ENCODE peak calls at places on chromosomes 6 and 20, in seven cellular contexts. One of them, this sample, is unnamed.

GRCh38 chr6:411402-412145 is 20.0 kb downstream of the IRF4 start:
- DNase-seq in GM23338: no peak
- DNase-seq in stomach: no peak
- DNase-seq in spleen: no peak
- DNase-seq in HepG2: no peak
- DNase-seq in H1: no peak
- DNase-seq in HCT116: no peak
- DNase-seq in this sample: peak

GRCh38 chr6:80547827-80548226 is 441.4 kb downstream of the BCKDHB start:
- DNase-seq in spleen: no peak
- DNase-seq in H1: no peak
- DNase-seq in stomach: no peak
- DNase-seq in HCT116: no peak
- DNase-seq in HepG2: no peak
- DNase-seq in GM23338: no peak
- DNase-seq in this sample: no peak

GRCh38 chr6:43276180-43277082 is 21.6 kb upstream of the SLC22A7 start:
- DNase-seq in HCT116: no peak
- DNase-seq in GM23338: peak
- DNase-seq in stomach: no peak
- DNase-seq in HepG2: peak
- DNase-seq in H1: no peak
- DNase-seq in spleen: no peak
- DNase-seq in this sample: no peak

GRCh38 chr6:10315034-10315433 is 99.8 kb downstream of the TFAP2A start:
- DNase-seq in H1: peak
- DNase-seq in stomach: no peak
- DNase-seq in GM23338: peak
- DNase-seq in spleen: no peak
- DNase-seq in HCT116: no peak
- DNase-seq in HepG2: no peak
- DNase-seq in this sample: no peak

GRCh38 chr6:63674635-63675034 is 39.0 kb downstream of the PHF3 start:
- DNase-seq in stomach: no peak
- DNase-seq in HepG2: no peak
- DNase-seq in spleen: no peak
- DNase-seq in H1: no peak
- DNase-seq in GM23338: no peak
- DNase-seq in HCT116: no peak
- DNase-seq in this sample: no peak

GRCh38 chr20:56716806-56717205 is 87.7 kb downstream of the TFAP2C start:
- DNase-seq in GM23338: no peak
- DNase-seq in HCT116: no peak
- DNase-seq in stomach: no peak
- DNase-seq in spleen: no peak
- DNase-seq in H1: no peak
- DNase-seq in HepG2: no peak
- DNase-seq in this sample: no peak

GRCh38 chr6:209432-210103 is 82.7 kb upstream of the DUSP22 start:
- DNase-seq in HCT116: no peak
- DNase-seq in HepG2: no peak
- DNase-seq in H1: no peak
- DNase-seq in spleen: no peak
- DNase-seq in stomach: no peak
- DNase-seq in GM23338: no peak
- DNase-seq in this sample: no peak

GRCh38 chr6:149985506-149985937 is 21.8 kb downstream of the ULBP1 start:
- DNase-seq in spleen: no peak
- DNase-seq in GM23338: no peak
- DNase-seq in H1: no peak
- DNase-seq in HepG2: no peak
- DNase-seq in HCT116: no peak
- DNase-seq in stomach: no peak
- DNase-seq in this sample: no peak

GRCh38 chr6:158868122-158868480 is 48.9 kb upstream of the EZR start:
- DNase-seq in HepG2: no peak
- DNase-seq in HCT116: no peak
- DNase-seq in GM23338: no peak
- DNase-seq in H1: no peak
- DNase-seq in spleen: no peak
- DNase-seq in stomach: no peak
- DNase-seq in this sample: no peak

GRCh38 chr20:31967830-31968249 is at the start of gene XKR7:
- DNase-seq in stomach: no peak
- DNase-seq in HCT116: no peak
- DNase-seq in H1: peak
- DNase-seq in spleen: peak
- DNase-seq in GM23338: peak
- DNase-seq in HepG2: no peak
- DNase-seq in this sample: no peak

GRCh38 chr6:109441069-109441816 is 719 bp downstream of the SMPD2 start:
- DNase-seq in GM23338: peak
- DNase-seq in H1: peak
- DNase-seq in spleen: peak
- DNase-seq in HepG2: peak
- DNase-seq in stomach: peak
- DNase-seq in HCT116: no peak
- DNase-seq in this sample: peak

GRCh38 chr6:11522819-11523218 is 14.7 kb upstream of the TMEM170B start:
- DNase-seq in spleen: no peak
- DNase-seq in HCT116: no peak
- DNase-seq in stomach: no peak
- DNase-seq in HepG2: no peak
- DNase-seq in GM23338: no peak
- DNase-seq in H1: no peak
- DNase-seq in this sample: no peak

GRCh38 chr20:23873370-23874015 is 6.1 kb downstream of the CST5 start:
- DNase-seq in GM23338: no peak
- DNase-seq in H1: no peak
- DNase-seq in stomach: no peak
- DNase-seq in spleen: no peak
- DNase-seq in HCT116: no peak
- DNase-seq in HepG2: no peak
- DNase-seq in this sample: no peak

GRCh38 chr6:136077834-136078576 is 172.1 kb downstream of the MTFR2 start:
- DNase-seq in GM23338: no peak
- DNase-seq in H1: no peak
- DNase-seq in stomach: no peak
- DNase-seq in spleen: no peak
- DNase-seq in HepG2: no peak
- DNase-seq in HCT116: no peak
- DNase-seq in this sample: no peak

GRCh38 chr6:84434550-84434949 is 207.1 kb upstream of the CEP162 start:
- DNase-seq in GM23338: no peak
- DNase-seq in H1: no peak
- DNase-seq in HepG2: no peak
- DNase-seq in spleen: no peak
- DNase-seq in stomach: no peak
- DNase-seq in HCT116: no peak
- DNase-seq in this sample: no peak

GRCh38 chr6:117627533-117627932 is 25.2 kb upstream of the GOPC start:
- DNase-seq in H1: no peak
- DNase-seq in GM23338: no peak
- DNase-seq in spleen: no peak
- DNase-seq in HepG2: no peak
- DNase-seq in HCT116: no peak
- DNase-seq in stomach: no peak
- DNase-seq in this sample: no peak

GRCh38 chr6:45438849-45439406 is 61.2 kb upstream of the SUPT3H start:
- DNase-seq in spleen: no peak
- DNase-seq in H1: no peak
- DNase-seq in GM23338: no peak
- DNase-seq in HCT116: peak
- DNase-seq in HepG2: no peak
- DNase-seq in stomach: no peak
- DNase-seq in this sample: peak

GRCh38 chr20:20497242-20497985 is 129.5 kb downstream of the INSM1 start:
- DNase-seq in HepG2: no peak
- DNase-seq in stomach: no peak
- DNase-seq in H1: no peak
- DNase-seq in HCT116: no peak
- DNase-seq in GM23338: no peak
- DNase-seq in spleen: no peak
- DNase-seq in this sample: no peak

GRCh38 chr6:111912904-111913303 is 39.7 kb upstream of the FYN start:
- DNase-seq in HepG2: no peak
- DNase-seq in H1: no peak
- DNase-seq in stomach: no peak
- DNase-seq in GM23338: no peak
- DNase-seq in spleen: no peak
- DNase-seq in HCT116: no peak
- DNase-seq in this sample: no peak

GRCh38 chr6:107692351-107692750 is 131.8 kb downstream of the SCML4 start:
- DNase-seq in spleen: no peak
- DNase-seq in HCT116: no peak
- DNase-seq in GM23338: no peak
- DNase-seq in H1: no peak
- DNase-seq in stomach: no peak
- DNase-seq in HepG2: no peak
- DNase-seq in this sample: no peak

GRCh38 chr6:3659748-3660147 is 91.8 kb downstream of the PXDC1 start:
- DNase-seq in HCT116: no peak
- DNase-seq in spleen: no peak
- DNase-seq in stomach: no peak
- DNase-seq in H1: no peak
- DNase-seq in GM23338: no peak
- DNase-seq in HepG2: no peak
- DNase-seq in this sample: no peak

DNA sequence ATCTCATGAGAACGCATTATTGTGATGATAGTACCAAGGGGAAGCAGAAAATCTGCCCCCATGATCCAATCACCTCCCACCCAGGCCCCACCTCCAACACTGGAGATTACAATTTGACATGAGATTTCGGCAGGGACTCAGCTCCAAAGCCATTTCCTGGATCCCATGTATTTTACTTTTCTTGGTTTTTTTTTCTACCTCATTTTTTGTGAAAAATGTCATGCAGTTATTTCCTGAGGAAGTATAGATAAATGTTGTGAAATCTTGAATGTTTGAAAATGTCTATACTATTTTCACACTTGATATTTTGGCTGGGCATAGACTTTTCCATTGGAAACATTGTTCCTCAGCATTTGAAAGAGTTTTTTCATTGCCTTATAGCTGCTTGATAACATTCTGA is 9.1 kb upstream of the BRPF3 start:
- DNase-seq in HepG2: no peak
- DNase-seq in H1: no peak
- DNase-seq in spleen: no peak
- DNase-seq in HCT116: no peak
- DNase-seq in stomach: no peak
- DNase-seq in GM23338: no peak
- DNase-seq in this sample: no peak
- TF ChIP-seq POLR2AphosphoS5 in HepG2: no peak
- TF ChIP-seq POLR2AphosphoS5 in H1: no peak
- TF ChIP-seq POLR2AphosphoS5 in spleen: no peak
- TF ChIP-seq POLR2AphosphoS5 in HCT116: no peak
- TF ChIP-seq POLR2AphosphoS5 in stomach: no peak
- TF ChIP-seq POLR2AphosphoS5 in GM23338: no peak
- TF ChIP-seq POLR2AphosphoS5 in this sample: no peak

GRCh38 chr6:122399055-122399347 is 451 bp upstream of the HSF2 start:
- DNase-seq in spleen: no peak
- DNase-seq in stomach: no peak
- DNase-seq in GM23338: no peak
- DNase-seq in H1: no peak
- DNase-seq in HepG2: no peak
- DNase-seq in HCT116: no peak
- DNase-seq in this sample: no peak

GRCh38 chr6:122400467-122401089 is 1.1 kb downstream of the HSF2 start:
- DNase-seq in GM23338: no peak
- DNase-seq in HepG2: no peak
- DNase-seq in stomach: no peak
- DNase-seq in H1: no peak
- DNase-seq in HCT116: no peak
- DNase-seq in spleen: no peak
- DNase-seq in this sample: no peak

GRCh38 chr6:122400121-122400450 is 634 bp downstream of the HSF2 start:
- DNase-seq in stomach: no peak
- DNase-seq in HCT116: no peak
- DNase-seq in spleen: no peak
- DNase-seq in HepG2: peak
- DNase-seq in H1: no peak
- DNase-seq in GM23338: peak
- DNase-seq in this sample: no peak

GRCh38 chr6:122399348-122400120 is at the start of gene HSF2:
- DNase-seq in spleen: peak
- DNase-seq in H1: peak
- DNase-seq in HepG2: peak
- DNase-seq in HCT116: peak
- DNase-seq in GM23338: peak
- DNase-seq in stomach: peak
- DNase-seq in this sample: peak

GRCh38 chr6:122401104-122401503 is 1.7 kb downstream of the HSF2 start:
- DNase-seq in HepG2: no peak
- DNase-seq in HCT116: no peak
- DNase-seq in H1: no peak
- DNase-seq in GM23338: no peak
- DNase-seq in spleen: no peak
- DNase-seq in stomach: no peak
- DNase-seq in this sample: no peak
- TF ChIP-seq POLR2AphosphoS5 in HepG2: no peak
- TF ChIP-seq POLR2AphosphoS5 in HCT116: no peak
- TF ChIP-seq POLR2AphosphoS5 in H1: no peak
- TF ChIP-seq POLR2AphosphoS5 in GM23338: no peak
- TF ChIP-seq POLR2AphosphoS5 in spleen: no peak
- TF ChIP-seq POLR2AphosphoS5 in stomach: no peak
- TF ChIP-seq POLR2AphosphoS5 in this sample: no peak

GRCh38 chr20:58992911-58993310 is 11.9 kb downstream of the NELFCD start:
- DNase-seq in HCT116: no peak
- DNase-seq in stomach: no peak
- DNase-seq in HepG2: no peak
- DNase-seq in GM23338: no peak
- DNase-seq in spleen: peak
- DNase-seq in H1: no peak
- DNase-seq in this sample: no peak

GRCh38 chr20:58993332-58994248 is 12.5 kb downstream of the NELFCD start:
- DNase-seq in HCT116: no peak
- DNase-seq in H1: no peak
- DNase-seq in spleen: peak
- DNase-seq in stomach: no peak
- DNase-seq in GM23338: no peak
- DNase-seq in HepG2: no peak
- DNase-seq in this sample: no peak

GRCh38 chr20:58996226-58996611 is 10.8 kb downstream of the CTSZ start:
- DNase-seq in H1: no peak
- DNase-seq in stomach: no peak
- DNase-seq in HCT116: no peak
- DNase-seq in spleen: no peak
- DNase-seq in HepG2: no peak
- DNase-seq in GM23338: no peak
- DNase-seq in this sample: no peak

GRCh38 chr20:58995461-58996225 is 11.4 kb downstream of the CTSZ start:
- DNase-seq in HCT116: no peak
- DNase-seq in spleen: peak
- DNase-seq in GM23338: no peak
- DNase-seq in H1: no peak
- DNase-seq in stomach: no peak
- DNase-seq in HepG2: peak
- DNase-seq in this sample: no peak

GRCh38 chr20:58994390-58995159 is 12.5 kb downstream of the CTSZ start:
- DNase-seq in HepG2: no peak
- DNase-seq in H1: no peak
- DNase-seq in GM23338: no peak
- DNase-seq in spleen: peak
- DNase-seq in stomach: no peak
- DNase-seq in HCT116: no peak
- DNase-seq in this sample: no peak
- TF ChIP-seq POLR2AphosphoS5 in HepG2: no peak
- TF ChIP-seq POLR2AphosphoS5 in H1: no peak
- TF ChIP-seq POLR2AphosphoS5 in GM23338: no peak
- TF ChIP-seq POLR2AphosphoS5 in spleen: peak
- TF ChIP-seq POLR2AphosphoS5 in stomach: no peak
- TF ChIP-seq POLR2AphosphoS5 in HCT116: no peak
- TF ChIP-seq POLR2AphosphoS5 in this sample: no peak

GRCh38 chr6:41966961-41967311 is 25.3 kb upstream of the CCND3 start:
- DNase-seq in stomach: no peak
- DNase-seq in H1: no peak
- DNase-seq in HepG2: peak
- DNase-seq in spleen: no peak
- DNase-seq in HCT116: peak
- DNase-seq in GM23338: peak
- DNase-seq in this sample: no peak
- TF ChIP-seq POLR2AphosphoS5 in stomach: no peak
- TF ChIP-seq POLR2AphosphoS5 in H1: no peak
- TF ChIP-seq POLR2AphosphoS5 in HepG2: no peak
- TF ChIP-seq POLR2AphosphoS5 in spleen: no peak
- TF ChIP-seq POLR2AphosphoS5 in HCT116: no peak
- TF ChIP-seq POLR2AphosphoS5 in GM23338: no peak
- TF ChIP-seq POLR2AphosphoS5 in this sample: no peak